ENCODE peak calls at places on chromosome 3, in five cellular contexts. X, Q, R, C and Z are unnamed samples.
A peak's percentile ranks its signal among the peaks of the same experiment; 100 is the strongest.

GRCh38 chr3:167694121-167694520 is 40.4 kb upstream of the WDR49 start:
- DNase-seq in R (no peak), Q (no peak), X (no peak), C (no peak), Z (no peak)

GRCh38 chr3:127671523-127672428 is 976 bp upstream of the ABTB1 start:
- DNase-seq in Q (no peak), C (peak; percentile 53), X (peak; percentile 69), R (peak; percentile 32), Z (no peak)

GRCh38 chr3:193863657-193864323 is 270.8 kb downstream of the OPA1 start:
- DNase-seq in Q (no peak), R (no peak), C (no peak), X (no peak), Z (no peak)

GRCh38 chr3:138289701-138290100 is 40.0 kb downstream of the NME9 start:
- DNase-seq in X (no peak), Q (no peak), C (no peak), R (no peak), Z (no peak)

GRCh38 chr3:26963356-26963742 is 340.8 kb downstream of the LRRC3B start:
- DNase-seq in Q (no peak), R (peak; percentile 26), C (no peak), X (no peak), Z (no peak)

GRCh38 chr3:129695203-129695602 is 88.7 kb upstream of the PLXND1 start:
- DNase-seq in C (no peak), X (no peak), R (no peak), Q (no peak), Z (no peak)

GRCh38 chr3:66253790-66254620 is 33.2 kb downstream of the SLC25A26 start:
- DNase-seq in C (no peak), X (peak; percentile 9), R (peak; percentile 45), Q (peak; percentile 31), Z (no peak)

GRCh38 chr3:157355276-157355675 is 81.4 kb upstream of the PTX3 start:
- DNase-seq in C (no peak), R (no peak), X (no peak), Q (no peak), Z (no peak)

GRCh38 chr3:143040264-143040879 is 39.0 kb downstream of the U2SURP start:
- DNase-seq in R (peak; percentile 41), C (no peak), Q (no peak), X (no peak), Z (no peak)

GRCh38 chr3:64686446-64686908 is 1.3 kb downstream of the ADAMTS9 start:
- DNase-seq in X (no peak), C (no peak), R (peak; percentile 66), Q (peak; percentile 63), Z (peak; percentile 56)

GRCh38 chr3:161403251-161403650 is 31.9 kb upstream of the SPTSSB start:
- DNase-seq in R (no peak), C (no peak), X (no peak), Q (no peak), Z (no peak)

GRCh38 chr3:30604566-30604965 is 1.8 kb upstream of the TGFBR2 start:
- DNase-seq in R (no peak), X (no peak), C (no peak), Q (no peak), Z (no peak)

GRCh38 chr3:157263027-157263426 is 103.1 kb upstream of the CCNL1 start:
- DNase-seq in R (no peak), X (no peak), Q (no peak), C (no peak), Z (no peak)

GRCh38 chr3:13111173-13111873 is 38.1 kb upstream of the IQSEC1 start:
- DNase-seq in Q (no peak), X (no peak), C (peak; percentile 52), R (no peak), Z (no peak)

GRCh38 chr3:71201939-71202338 is 381.6 kb downstream of the FOXP1 start:
- DNase-seq in X (no peak), Q (no peak), R (peak; percentile 43), C (peak; percentile 50), Z (peak; percentile 58)

GRCh38 chr3:10322355-10322715 is 1.4 kb upstream of the SEC13 start:
- DNase-seq in X (no peak), R (peak; percentile 76), Q (no peak), C (no peak), Z (no peak)

GRCh38 chr3:169813757-169814517 is 1.2 kb upstream of the LRRC34 start:
- DNase-seq in Q (no peak), R (peak; percentile 92), X (peak; percentile 77), C (peak; percentile 86), Z (peak; percentile 30)

GRCh38 chr3:43872301-43872700 is 181.6 kb downstream of the ABHD5 start:
- DNase-seq in R (no peak), X (no peak), C (peak; percentile 44), Q (no peak), Z (no peak)

GRCh38 chr3:86774082-86774691 is 216.8 kb downstream of the VGLL3 start:
- DNase-seq in R (peak; percentile 52), Q (no peak), X (no peak), C (no peak), Z (no peak)

GRCh38 chr3:103813955-103814354 is 1379.1 kb downstream of the ZPLD1 start:
- DNase-seq in R (no peak), X (no peak), C (no peak), Q (no peak), Z (no peak)

GRCh38 chr3:143536817-143537535 is 311.3 kb downstream of the SLC9A9 start:
- DNase-seq in Q (no peak), X (no peak), C (no peak), R (no peak), Z (no peak)

GRCh38 chr3:146625117-146625775 is 20.1 kb upstream of the PLSCR5 start:
- DNase-seq in Q (no peak), X (no peak), R (no peak), C (no peak), Z (no peak)

GRCh38 chr3:47583320-47584075 is 4.8 kb upstream of the CSPG5 start:
- DNase-seq in C (no peak), R (peak; percentile 44), X (no peak), Q (no peak), Z (no peak)

GRCh38 chr3:141227752-141228151 is 3.9 kb upstream of the PXYLP1 start:
- DNase-seq in R (no peak), C (no peak), Q (no peak), X (no peak), Z (no peak)

GRCh38 chr3:12833226-12834161 is 7.9 kb downstream of the RPL32 start:
- DNase-seq in X (no peak), R (peak; percentile 54), Q (no peak), C (peak; percentile 69), Z (no peak)

GRCh38 chr3:28649266-28649665 is 300.6 kb upstream of the AZI2 start:
- DNase-seq in R (no peak), C (no peak), X (no peak), Q (no peak), Z (no peak)

GRCh38 chr3:35200056-35200455 is 439.3 kb upstream of the ARPP21 start:
- DNase-seq in X (no peak), Q (no peak), R (no peak), C (no peak), Z (no peak)

GRCh38 chr3:41029356-41029755 is 169.9 kb upstream of the CTNNB1 start:
- DNase-seq in X (no peak), Q (no peak), C (no peak), R (no peak), Z (no peak)

GRCh38 chr3:189132125-189132744 is 39.5 kb upstream of the TPRG1 start:
- DNase-seq in R (no peak), C (no peak), Q (no peak), X (peak; percentile 66), Z (peak; percentile 35)

GRCh38 chr3:31014317-31015040 is 120.0 kb upstream of the GADL1 start:
- DNase-seq in R (no peak), Q (no peak), C (no peak), X (no peak), Z (no peak)

GRCh38 chr3:54969652-54970051 is 41.8 kb upstream of the LRTM1 start:
- DNase-seq in X (no peak), Q (no peak), R (no peak), C (no peak), Z (no peak)

GRCh38 chr3:177451940-177452484 is 254.7 kb upstream of the TBL1XR1 start:
- DNase-seq in C (no peak), Q (no peak), X (no peak), R (no peak), Z (no peak)

GRCh38 chr3:158683216-158683975 is 10.9 kb upstream of the LXN start:
- DNase-seq in Q (no peak), R (no peak), C (no peak), X (no peak), Z (no peak)

GRCh38 chr3:37218206-37218605 is 43.8 kb upstream of the LRRFIP2 start:
- DNase-seq in C (no peak), X (no peak), R (no peak), Q (no peak), Z (no peak)

GRCh38 chr3:142244056-142244455 is 18.7 kb upstream of the GK5 start:
- DNase-seq in C (no peak), R (no peak), X (no peak), Q (no peak), Z (no peak)

GRCh38 chr3:14411988-14412387 is 9.6 kb downstream of the SLC6A6 start:
- DNase-seq in X (no peak), C (peak; percentile 81), Q (no peak), R (peak; percentile 79), Z (no peak)

GRCh38 chr3:14414841-14415464 is 12.5 kb downstream of the SLC6A6 start:
- DNase-seq in Q (no peak), C (no peak), R (no peak), X (no peak), Z (no peak)

GRCh38 chr3:14413381-14414071 is 11.1 kb downstream of the SLC6A6 start:
- DNase-seq in X (no peak), C (peak; percentile 81), Q (no peak), R (peak; percentile 82), Z (peak; percentile 86)

GRCh38 chr3:14411166-14411526 is 8.7 kb downstream of the SLC6A6 start:
- DNase-seq in Q (no peak), C (no peak), R (no peak), X (no peak), Z (peak; percentile 80)

GRCh38 chr3:14412831-14413380 is 10.5 kb downstream of the SLC6A6 start:
- DNase-seq in R (peak; percentile 79), Q (no peak), C (peak; percentile 81), X (no peak), Z (no peak)
- H3K27ac ChIP-seq in R (peak overlapping the region; percentile 84), Q (no peak overlapping the region), C (peak overlapping the region; percentile 1), X (peak overlapping the region; percentile 18), Z (no peak overlapping the region)

GRCh38 chr3:136189859-136190617 is 6.1 kb downstream of the MSL2 start:
- DNase-seq in C (no peak), Q (no peak), R (no peak), X (no peak), Z (no peak)
- H3K4me1 ChIP-seq in C (peaks cover 8% of the 10 kb centered on the region), Q (peaks cover 4% of the 10 kb centered on the region), R (peaks cover 67% of the 10 kb centered on the region), X (peaks cover 75% of the 10 kb centered on the region), Z (peaks cover 13% of the 10 kb centered on the region)

GRCh38 chr3:133943639-133944131 is 48.0 kb upstream of the RAB6B start:
- DNase-seq in X (no peak), R (no peak), C (peak; percentile 29), Q (no peak), Z (no peak)
- H3K27ac ChIP-seq in X (no peak overlapping the region), R (no peak overlapping the region), C (no peak overlapping the region), Q (no peak overlapping the region), Z (peak overlapping the region; percentile 67)

DNA sequence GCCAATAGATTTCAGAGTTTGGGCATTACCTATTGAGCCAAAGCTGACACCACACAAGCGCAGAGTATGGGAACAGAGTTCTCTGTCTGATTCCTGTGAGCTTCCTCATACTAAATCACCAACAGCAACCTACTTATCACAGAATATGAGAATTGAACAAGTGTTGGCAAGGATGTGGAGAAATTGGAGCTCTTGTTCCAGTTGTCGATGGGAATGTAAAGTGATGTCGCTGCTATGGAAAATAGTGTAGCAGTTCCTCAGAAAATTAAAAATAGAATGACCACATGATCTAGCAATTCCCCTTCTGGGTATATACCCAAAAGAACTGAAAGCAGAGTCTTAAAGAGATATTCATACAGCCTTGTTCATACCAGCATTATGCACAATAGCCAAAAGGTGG is 33.4 kb downstream of the CD86 start:
- DNase-seq in X (no peak), Q (no peak), C (no peak), R (no peak), Z (no peak)
- H3K4me1 ChIP-seq in X (no peaks in the 10 kb centered on the region), Q (peaks cover 16% of the 10 kb centered on the region), C (no peaks in the 10 kb centered on the region), R (no peaks in the 10 kb centered on the region), Z (no peaks in the 10 kb centered on the region)